ENCODE peak calls at places on chromosome 15, in five cellular contexts. O is activated B cell treated with CpG ODN at 0.5 μM for 24 hours, L is activated T-cell treated with anti-CD3 and anti-CD28 coated beads for 1 hour, G is epithelial cell of prostate, E is fibroblast of pulmonary artery. F is an unnamed sample.

GRCh38 chr15:92574566-92574965 is 81.0 kb downstream of the FAM174B start:
- DNase-seq in O (no peak), L (no peak), G (no peak), E (no peak), F (no peak)

GRCh38 chr15:41585140-41586047 is 26.4 kb downstream of the TYRO3 start:
- DNase-seq in O (peak; percentile 29), L (peak; percentile 14), G (no peak), E (peak; percentile 69), F (no peak)

GRCh38 chr15:52334491-52335160 is 39.0 kb upstream of the MYO5C start:
- DNase-seq in O (no peak), L (no peak), G (peak; percentile 59), E (no peak), F (no peak)

GRCh38 chr15:48388017-48388936 is 57.0 kb downstream of the DUT start:
- DNase-seq in O (no peak), L (no peak), G (no peak), E (no peak), F (no peak)

GRCh38 chr15:91863621-91864255 is 10.2 kb downstream of the SLCO3A1 start:
- DNase-seq in O (no peak), L (no peak), G (no peak), E (no peak), F (no peak)

GRCh38 chr15:96339662-96340347 is 9.3 kb downstream of the NR2F2 start:
- DNase-seq in O (no peak), L (no peak), G (no peak), E (peak; percentile 39), F (no peak)

GRCh38 chr15:68543546-68544008 is 35.2 kb upstream of the CORO2B start:
- DNase-seq in O (no peak), L (no peak), G (no peak), E (peak; percentile 86), F (no peak)

GRCh38 chr15:99438691-99439523 is 126.9 kb upstream of the MEF2A start:
- DNase-seq in O (peak; percentile 10), L (no peak), G (no peak), E (no peak), F (no peak)

GRCh38 chr15:98856540-98856907 is 151.1 kb downstream of the PGPEP1L start:
- DNase-seq in O (no peak), L (no peak), G (no peak), E (peak; percentile 59), F (no peak)

GRCh38 chr15:77481670-77482069 is 61.0 kb downstream of the HMG20A start:
- DNase-seq in O (no peak), L (no peak), G (no peak), E (peak; percentile 60), F (no peak)

GRCh38 chr15:60009581-60010379 is 5.7 kb downstream of the FOXB1 start:
- DNase-seq in O (no peak), L (no peak), G (no peak), E (no peak), F (no peak)

GRCh38 chr15:33344111-33344510 is 33.3 kb downstream of the RYR3 start:
- DNase-seq in O (no peak), L (no peak), G (no peak), E (no peak), F (no peak)

GRCh38 chr15:78104119-78104479 is 11.7 kb downstream of the SH2D7 start:
- DNase-seq in O (no peak), L (no peak), G (no peak), E (no peak), F (no peak)

GRCh38 chr15:70353606-70354259 is 256.0 kb upstream of the TLE3 start:
- DNase-seq in O (no peak), L (no peak), G (no peak), E (no peak), F (no peak)

GRCh38 chr15:67836134-67836455 is 3.8 kb downstream of the RNU6-1 start:
- DNase-seq in O (no peak), L (no peak), G (no peak), E (no peak), F (no peak)

GRCh38 chr15:92617197-92618037 is 38.2 kb downstream of the FAM174B start:
- DNase-seq in O (no peak), L (no peak), G (no peak), E (peak; percentile 87), F (no peak)